ENCODE peak calls at places on chromosomes 16 and 17, in seven cellular contexts. I is keratinocyte, B is A549, O is osteocyte, W is GM12865, Z is HFF-Myc, H is cardiac muscle cell. K is an unnamed sample.
A peak's percentile ranks its signal among the peaks of the same experiment; 100 is the strongest.

GRCh38 chr16:15971435-15971805 is 22.0 kb downstream of the ABCC1 start:
- DNase-seq in B (no peak), I (no peak), O (no peak), W (no peak), Z (no peak), H (no peak), K (no peak)

GRCh38 chr16:66605177-66605999 is 884 bp downstream of the CMTM3 start:
- DNase-seq in W (peak; percentile 18), H (peak; percentile 45), Z (no peak), B (peak; percentile 23), I (no peak), O (peak; percentile 88), K (peak; percentile 67)

GRCh38 chr16:2776500-2777139 is 460 bp downstream of the ELOB start:
- DNase-seq in W (peak; percentile 46), Z (no peak), B (no peak), O (no peak), H (no peak), I (no peak), K (peak; percentile 46)

GRCh38 chr17:49708515-49709161 is 874 bp upstream of the SLC35B1 start:
- DNase-seq in H (no peak), B (no peak), Z (no peak), W (no peak), I (no peak), O (no peak), K (no peak)

GRCh38 chr17:74433421-74434121 is 1.7 kb downstream of the GPRC5C start:
- DNase-seq in I (no peak), W (no peak), O (no peak), H (peak; percentile 51), Z (no peak), B (no peak), K (peak; percentile 50)

GRCh38 chr17:83007504-83008475 is 71.6 kb upstream of the METRNL start:
- DNase-seq in I (no peak), Z (no peak), W (no peak), O (no peak), H (no peak), B (no peak), K (no peak)

GRCh38 chr17:50881182-50881581 is 15.0 kb upstream of the TOB1 start:
- DNase-seq in I (no peak), B (no peak), W (no peak), Z (no peak), O (no peak), H (no peak), K (no peak)

GRCh38 chr16:78216166-78216745 is 116.8 kb downstream of the WWOX start:
- DNase-seq in Z (no peak), B (no peak), O (no peak), I (no peak), H (no peak), W (no peak), K (no peak)

GRCh38 chr16:3769942-3770341 is 52.6 kb upstream of the TRAP1 start:
- DNase-seq in B (no peak), H (no peak), W (no peak), I (no peak), Z (no peak), O (no peak), K (no peak)

GRCh38 chr16:65200857-65201256 is 79.0 kb upstream of the CDH11 start:
- DNase-seq in W (no peak), B (no peak), I (no peak), H (peak; percentile 89), Z (no peak), O (no peak), K (no peak)

GRCh38 chr17:57256708-57257112 is 387 bp downstream of the MSI2 start:
- DNase-seq in B (no peak), W (peak; percentile 51), I (no peak), Z (no peak), O (no peak), H (peak; percentile 29), K (no peak)

GRCh38 chr16:88356727-88357199 is 26.0 kb upstream of the ZNF469 start:
- DNase-seq in W (no peak), O (no peak), Z (no peak), I (no peak), H (no peak), B (no peak), K (peak; percentile 13)

GRCh38 chr17:47009759-47010594 is 30.9 kb upstream of the RPRML start:
- DNase-seq in W (no peak), H (no peak), Z (no peak), B (no peak), I (no peak), O (no peak), K (no peak)

DNA sequence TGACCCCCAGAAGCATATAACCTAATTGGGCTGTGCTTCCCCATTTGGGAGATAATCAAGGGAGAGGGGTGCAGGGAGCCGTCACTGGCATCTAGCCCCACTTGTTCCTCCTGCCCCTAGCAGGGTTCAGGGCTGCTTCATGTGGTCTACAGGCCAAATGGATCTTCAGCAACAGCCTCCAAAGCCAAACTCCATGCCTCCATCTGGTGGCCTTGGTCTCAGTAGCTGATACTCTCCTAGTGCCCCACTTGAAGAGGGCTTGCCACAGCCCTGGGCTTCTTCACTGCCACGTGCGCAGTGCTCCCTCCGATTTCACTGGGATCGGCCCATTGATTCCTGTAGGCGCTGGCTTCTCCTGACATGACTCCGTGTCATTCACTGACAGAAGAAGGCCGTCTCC is 24.6 kb downstream of the LYRM9 start:
- DNase-seq in O (no peak), H (no peak), W (no peak), I (no peak), Z (no peak), B (no peak), K (no peak)
- TF ChIP-seq CTCF in O (no peak), H (no peak), W (peak; percentile 15), I (peak; percentile 14), Z (no peak), B (no peak), K (no peak)

DNA sequence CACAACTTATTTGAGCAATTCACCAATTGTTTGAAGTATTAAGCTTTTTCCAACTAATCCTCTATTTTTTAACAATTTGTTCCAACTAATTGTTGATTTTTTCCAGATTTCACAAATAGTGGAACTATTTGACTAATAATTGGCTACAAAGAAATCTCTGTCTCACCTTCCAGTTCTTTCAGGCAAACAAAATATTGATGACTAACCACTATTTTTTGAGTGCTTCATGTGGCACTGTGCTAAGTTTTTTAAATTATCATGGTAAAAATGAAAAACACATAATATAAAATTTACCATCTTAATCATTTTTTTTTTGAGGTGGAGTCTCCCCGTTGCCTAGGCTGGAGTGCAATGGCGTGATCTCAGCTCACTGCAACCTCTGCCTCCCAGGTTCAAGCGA is 24.6 kb upstream of the GRIN2A start:
- DNase-seq in O (no peak), Z (no peak), W (no peak), B (no peak), I (no peak), H (no peak), K (no peak)
- TF ChIP-seq CTCF in O (no peak), Z (no peak), W (no peak), B (no peak), I (no peak), H (no peak), K (no peak)

DNA sequence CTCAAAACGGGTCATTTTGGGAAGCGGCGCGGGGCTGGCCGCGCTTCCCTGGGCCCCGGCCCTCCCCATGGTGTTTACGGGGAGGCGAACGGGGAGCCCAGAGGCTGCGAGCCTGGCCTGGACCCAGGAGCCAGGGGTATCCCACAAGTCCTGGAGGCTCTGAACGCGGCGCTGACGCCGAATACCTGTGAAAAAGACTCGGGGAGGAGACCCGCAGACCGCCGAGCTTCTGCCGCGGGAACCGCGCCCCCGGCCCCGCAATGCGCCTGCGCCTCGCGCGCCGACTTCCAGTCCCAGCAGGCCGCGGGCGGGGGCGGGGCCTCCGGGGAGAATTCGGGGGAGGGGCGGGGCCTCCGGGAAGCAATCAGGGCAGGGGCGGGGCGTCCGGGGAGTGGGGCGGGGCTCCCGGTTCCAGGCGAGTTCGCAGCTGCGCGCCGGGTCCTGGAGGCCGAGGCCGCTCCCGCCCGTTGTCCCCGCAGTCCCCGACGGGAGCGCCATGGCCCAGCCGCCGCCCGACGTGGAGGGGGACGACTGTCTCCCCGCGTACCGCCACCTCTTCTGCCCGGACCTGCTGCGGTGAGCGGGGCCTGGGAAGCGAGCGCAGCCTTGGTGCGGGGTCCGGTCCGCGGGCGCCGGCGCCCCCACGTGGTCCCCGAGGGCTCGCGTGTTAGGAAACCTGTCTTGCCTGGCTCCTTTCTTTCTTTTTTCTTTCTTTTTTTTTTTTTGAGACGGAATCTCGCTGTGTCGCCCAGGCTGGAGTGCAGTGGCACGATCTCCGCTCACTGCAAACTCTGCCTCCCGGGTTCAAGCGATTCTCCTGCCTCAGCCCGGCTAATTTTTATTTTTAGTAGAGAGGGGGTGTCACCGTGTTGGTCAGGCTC is at the start of gene DECR2:
- DNase-seq in W (peak; percentile 96), B (peak; percentile 80), O (peak; percentile 98), Z (peak; percentile 46), H (peak; percentile 95), I (no peak), K (peak; percentile 99)
- TF ChIP-seq CTCF in W (peak; percentile 56), B (peak; percentile 67), O (peak; percentile 54), Z (peak; percentile 25), H (peak; percentile 54), I (peak; percentile 59), K (peak; percentile 38)

GRCh38 chr16:89601906-89602272 is 11.6 kb upstream of the DPEP1 start:
- DNase-seq in B (no peak), H (no peak), W (no peak), O (no peak), I (no peak), Z (no peak), K (no peak)

GRCh38 chr16:89600427-89600826 is 13.0 kb upstream of the DPEP1 start:
- DNase-seq in H (no peak), B (no peak), Z (no peak), I (no peak), O (no peak), W (no peak), K (peak; percentile 10)

GRCh38 chr16:89600956-89601355 is 12.5 kb upstream of the DPEP1 start:
- DNase-seq in W (no peak), H (no peak), O (no peak), B (no peak), I (no peak), Z (no peak), K (no peak)

GRCh38 chr16:89602952-89603590 is 10.4 kb upstream of the DPEP1 start:
- DNase-seq in Z (no peak), B (no peak), O (no peak), H (no peak), I (no peak), W (no peak), K (no peak)

GRCh38 chr16:89602273-89602951 is 11.0 kb upstream of the DPEP1 start:
- DNase-seq in W (no peak), O (peak; percentile 91), H (peak; percentile 89), B (peak; percentile 56), I (no peak), Z (no peak), K (peak; percentile 79)
- TF ChIP-seq CTCF in W (no peak), O (no peak), H (no peak), B (no peak), I (no peak), Z (no peak), K (no peak)

GRCh38 chr17:19800571-19800970 is 52.5 kb upstream of the ALDH3A1 start:
- DNase-seq in B (no peak), H (no peak), O (no peak), W (peak; percentile 16), Z (no peak), I (no peak), K (no peak)
- TF ChIP-seq CTCF in B (no peak), H (no peak), O (no peak), W (no peak), Z (no peak), I (no peak), K (no peak)